ENCODE peak calls at places on chromosomes 7 and 10, in ten cellular contexts. One of them, this sample, is unnamed.

GRCh38 chr7:100884741-100885439 is 4.6 kb downstream of the UFSP1 start:
- DNase-seq in left ventricle myocardium inferior: no peak
- DNase-seq in cardiac muscle cell: no peak
- DNase-seq in skeletal muscle cell: no peak
- DNase-seq in CD8-positive, alpha-beta T cell: no peak
- DNase-seq in heart right ventricle: no peak
- DNase-seq in SJSA1: no peak
- DNase-seq in DND-41: no peak
- DNase-seq in BJ: no peak
- DNase-seq in GM23338: no peak
- DNase-seq in this sample: no peak

GRCh38 chr7:2169923-2170575 is 62.7 kb downstream of the MAD1L1 start:
- DNase-seq in DND-41: no peak
- DNase-seq in CD8-positive, alpha-beta T cell: no peak
- DNase-seq in BJ: no peak
- DNase-seq in SJSA1: peak
- DNase-seq in heart right ventricle: no peak
- DNase-seq in GM23338: no peak
- DNase-seq in cardiac muscle cell: no peak
- DNase-seq in skeletal muscle cell: no peak
- DNase-seq in left ventricle myocardium inferior: no peak
- DNase-seq in this sample: no peak

GRCh38 chr10:79133386-79133785 is 64.6 kb downstream of the ZMIZ1 start:
- DNase-seq in heart right ventricle: no peak
- DNase-seq in SJSA1: no peak
- DNase-seq in CD8-positive, alpha-beta T cell: no peak
- DNase-seq in skeletal muscle cell: no peak
- DNase-seq in GM23338: no peak
- DNase-seq in cardiac muscle cell: no peak
- DNase-seq in DND-41: no peak
- DNase-seq in BJ: no peak
- DNase-seq in left ventricle myocardium inferior: no peak
- DNase-seq in this sample: no peak

GRCh38 chr10:6197274-6197673 is 5.5 kb upstream of the PFKFB3 start:
- DNase-seq in cardiac muscle cell: no peak
- DNase-seq in DND-41: no peak
- DNase-seq in BJ: no peak
- DNase-seq in SJSA1: no peak
- DNase-seq in GM23338: no peak
- DNase-seq in heart right ventricle: no peak
- DNase-seq in left ventricle myocardium inferior: no peak
- DNase-seq in CD8-positive, alpha-beta T cell: no peak
- DNase-seq in skeletal muscle cell: no peak
- DNase-seq in this sample: no peak

GRCh38 chr7:117889611-117890010 is 16.4 kb upstream of the CTTNBP2 start:
- DNase-seq in left ventricle myocardium inferior: no peak
- DNase-seq in heart right ventricle: no peak
- DNase-seq in skeletal muscle cell: no peak
- DNase-seq in cardiac muscle cell: no peak
- DNase-seq in SJSA1: no peak
- DNase-seq in CD8-positive, alpha-beta T cell: no peak
- DNase-seq in BJ: no peak
- DNase-seq in GM23338: no peak
- DNase-seq in DND-41: no peak
- DNase-seq in this sample: no peak

GRCh38 chr10:86190291-86190690 is 176.3 kb downstream of the GRID1 start:
- DNase-seq in heart right ventricle: no peak
- DNase-seq in cardiac muscle cell: no peak
- DNase-seq in CD8-positive, alpha-beta T cell: no peak
- DNase-seq in DND-41: no peak
- DNase-seq in left ventricle myocardium inferior: no peak
- DNase-seq in GM23338: no peak
- DNase-seq in SJSA1: peak
- DNase-seq in BJ: no peak
- DNase-seq in skeletal muscle cell: no peak
- DNase-seq in this sample: no peak

GRCh38 chr10:109959571-109960145 is 36.3 kb upstream of the XPNPEP1 start:
- DNase-seq in cardiac muscle cell: no peak
- DNase-seq in DND-41: no peak
- DNase-seq in skeletal muscle cell: no peak
- DNase-seq in SJSA1: no peak
- DNase-seq in heart right ventricle: no peak
- DNase-seq in CD8-positive, alpha-beta T cell: no peak
- DNase-seq in GM23338: no peak
- DNase-seq in left ventricle myocardium inferior: no peak
- DNase-seq in BJ: no peak
- DNase-seq in this sample: no peak

GRCh38 chr7:122438001-122438400 is 133.5 kb upstream of the FEZF1 start:
- DNase-seq in skeletal muscle cell: no peak
- DNase-seq in BJ: no peak
- DNase-seq in GM23338: peak
- DNase-seq in heart right ventricle: no peak
- DNase-seq in cardiac muscle cell: no peak
- DNase-seq in left ventricle myocardium inferior: no peak
- DNase-seq in CD8-positive, alpha-beta T cell: no peak
- DNase-seq in DND-41: no peak
- DNase-seq in SJSA1: no peak
- DNase-seq in this sample: no peak

DNA sequence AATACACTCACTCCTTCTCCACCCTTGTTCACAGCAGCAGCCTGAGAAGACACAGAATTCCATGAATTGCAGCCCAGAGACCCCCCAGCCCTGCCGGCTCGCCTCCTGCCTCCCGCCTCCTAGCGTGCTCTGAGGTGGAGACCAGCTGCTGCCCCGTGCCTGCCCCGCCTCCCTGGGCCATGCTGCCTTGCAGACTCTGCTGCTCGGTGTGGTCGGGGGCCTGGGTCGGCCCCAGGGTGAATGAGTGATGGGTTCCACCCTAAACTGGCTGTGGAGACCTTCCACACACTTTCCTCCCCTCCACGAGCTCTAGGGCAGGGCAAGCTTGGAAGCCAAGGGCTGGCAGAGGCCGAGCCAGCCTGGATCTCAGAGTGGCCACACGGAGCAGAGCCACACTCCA is 479.3 kb downstream of the DNAJB6 start:
- DNase-seq in GM23338: no peak
- DNase-seq in DND-41: no peak
- DNase-seq in BJ: no peak
- DNase-seq in left ventricle myocardium inferior: no peak
- DNase-seq in heart right ventricle: no peak
- DNase-seq in skeletal muscle cell: no peak
- DNase-seq in cardiac muscle cell: no peak
- DNase-seq in SJSA1: no peak
- DNase-seq in CD8-positive, alpha-beta T cell: no peak
- DNase-seq in this sample: no peak
- H3K4me3 ChIP-seq in GM23338: no peak
- H3K4me3 ChIP-seq in DND-41: no peak
- H3K4me3 ChIP-seq in BJ: no peak
- H3K4me3 ChIP-seq in left ventricle myocardium inferior: no peak
- H3K4me3 ChIP-seq in heart right ventricle: no peak
- H3K4me3 ChIP-seq in skeletal muscle cell: no peak
- H3K4me3 ChIP-seq in cardiac muscle cell: no peak
- H3K4me3 ChIP-seq in SJSA1: no peak
- H3K4me3 ChIP-seq in CD8-positive, alpha-beta T cell: no peak
- H3K4me3 ChIP-seq in this sample: no peak

GRCh38 chr10:12350925-12351324 is 1.6 kb downstream of the CAMK1D start:
- DNase-seq in GM23338: no peak
- DNase-seq in CD8-positive, alpha-beta T cell: no peak
- DNase-seq in heart right ventricle: no peak
- DNase-seq in DND-41: no peak
- DNase-seq in skeletal muscle cell: no peak
- DNase-seq in SJSA1: no peak
- DNase-seq in cardiac muscle cell: no peak
- DNase-seq in BJ: no peak
- DNase-seq in left ventricle myocardium inferior: no peak
- DNase-seq in this sample: no peak
- H3K4me3 ChIP-seq in GM23338: peak
- H3K4me3 ChIP-seq in CD8-positive, alpha-beta T cell: peak
- H3K4me3 ChIP-seq in heart right ventricle: no peak
- H3K4me3 ChIP-seq in DND-41: no peak
- H3K4me3 ChIP-seq in skeletal muscle cell: peak
- H3K4me3 ChIP-seq in SJSA1: peak
- H3K4me3 ChIP-seq in cardiac muscle cell: no peak
- H3K4me3 ChIP-seq in BJ: peak
- H3K4me3 ChIP-seq in left ventricle myocardium inferior: peak
- H3K4me3 ChIP-seq in this sample: peak

GRCh38 chr7:27194641-27195379 is 5.1 kb downstream of the HOXA13 start:
- DNase-seq in BJ: no peak
- DNase-seq in heart right ventricle: no peak
- DNase-seq in CD8-positive, alpha-beta T cell: no peak
- DNase-seq in cardiac muscle cell: no peak
- DNase-seq in GM23338: no peak
- DNase-seq in SJSA1: no peak
- DNase-seq in skeletal muscle cell: no peak
- DNase-seq in DND-41: no peak
- DNase-seq in left ventricle myocardium inferior: no peak
- DNase-seq in this sample: no peak

GRCh38 chr7:27194002-27194352 is 5.9 kb downstream of the HOXA13 start:
- DNase-seq in left ventricle myocardium inferior: no peak
- DNase-seq in CD8-positive, alpha-beta T cell: no peak
- DNase-seq in skeletal muscle cell: no peak
- DNase-seq in cardiac muscle cell: no peak
- DNase-seq in SJSA1: no peak
- DNase-seq in BJ: no peak
- DNase-seq in GM23338: no peak
- DNase-seq in DND-41: no peak
- DNase-seq in heart right ventricle: no peak
- DNase-seq in this sample: no peak

GRCh38 chr7:27192546-27193334 is 7.2 kb downstream of the HOXA13 start:
- DNase-seq in heart right ventricle: no peak
- DNase-seq in SJSA1: peak
- DNase-seq in skeletal muscle cell: no peak
- DNase-seq in BJ: no peak
- DNase-seq in DND-41: no peak
- DNase-seq in CD8-positive, alpha-beta T cell: no peak
- DNase-seq in GM23338: no peak
- DNase-seq in left ventricle myocardium inferior: no peak
- DNase-seq in cardiac muscle cell: no peak
- DNase-seq in this sample: no peak

GRCh38 chr7:27191716-27192545 is 6.9 kb upstream of the HOXA11 start:
- DNase-seq in skeletal muscle cell: no peak
- DNase-seq in CD8-positive, alpha-beta T cell: no peak
- DNase-seq in heart right ventricle: no peak
- DNase-seq in GM23338: peak
- DNase-seq in cardiac muscle cell: no peak
- DNase-seq in BJ: no peak
- DNase-seq in SJSA1: peak
- DNase-seq in left ventricle myocardium inferior: no peak
- DNase-seq in DND-41: no peak
- DNase-seq in this sample: no peak

DNA sequence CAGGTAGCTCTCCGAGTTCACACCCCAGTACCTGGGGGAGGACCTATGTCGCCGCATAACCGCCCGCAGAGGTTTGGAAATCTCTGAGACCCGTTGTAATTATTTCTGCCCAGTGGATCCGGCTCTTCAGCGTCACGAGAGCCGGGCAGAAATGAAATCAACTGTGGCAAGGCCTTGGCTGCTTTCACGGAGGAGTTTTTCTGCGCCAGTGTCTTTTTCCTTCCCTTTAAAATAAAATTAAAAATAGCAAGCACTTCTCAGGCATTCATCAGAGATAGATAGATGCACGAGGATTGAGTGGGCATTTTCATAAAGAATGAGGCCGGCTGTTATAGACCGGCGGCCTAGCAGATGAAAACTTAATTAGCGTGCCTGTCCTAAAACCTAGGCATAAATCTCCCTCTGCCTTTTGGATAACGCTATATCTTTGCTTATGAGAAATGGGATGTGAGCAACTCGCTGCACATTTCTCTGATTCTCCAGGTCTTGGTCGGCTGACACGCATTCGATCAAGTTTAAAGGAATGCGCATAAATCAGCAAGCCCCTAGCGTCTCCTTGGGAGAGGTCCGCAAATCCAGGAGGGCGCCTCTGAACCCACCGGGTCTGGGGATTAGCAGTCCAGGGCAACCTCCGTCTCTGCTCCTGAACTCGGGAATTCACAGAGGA is 6.4 kb downstream of the HOXA13 start:
- DNase-seq in cardiac muscle cell: no peak
- DNase-seq in BJ: no peak
- DNase-seq in DND-41: no peak
- DNase-seq in GM23338: peak
- DNase-seq in left ventricle myocardium inferior: no peak
- DNase-seq in skeletal muscle cell: no peak
- DNase-seq in heart right ventricle: no peak
- DNase-seq in SJSA1: peak
- DNase-seq in CD8-positive, alpha-beta T cell: no peak
- DNase-seq in this sample: no peak
- H3K4me3 ChIP-seq in cardiac muscle cell: no peak
- H3K4me3 ChIP-seq in BJ: peak
- H3K4me3 ChIP-seq in DND-41: no peak
- H3K4me3 ChIP-seq in GM23338: no peak
- H3K4me3 ChIP-seq in left ventricle myocardium inferior: peak
- H3K4me3 ChIP-seq in skeletal muscle cell: peak
- H3K4me3 ChIP-seq in heart right ventricle: peak
- H3K4me3 ChIP-seq in SJSA1: peak
- H3K4me3 ChIP-seq in CD8-positive, alpha-beta T cell: no peak
- H3K4me3 ChIP-seq in this sample: no peak

GRCh38 chr7:97973206-97973658 is 16.8 kb downstream of the OCM2 start:
- DNase-seq in GM23338: peak
- DNase-seq in SJSA1: no peak
- DNase-seq in BJ: no peak
- DNase-seq in cardiac muscle cell: no peak
- DNase-seq in skeletal muscle cell: no peak
- DNase-seq in CD8-positive, alpha-beta T cell: no peak
- DNase-seq in DND-41: no peak
- DNase-seq in left ventricle myocardium inferior: no peak
- DNase-seq in heart right ventricle: no peak
- DNase-seq in this sample: no peak

GRCh38 chr7:97971120-97971989 is 18.6 kb downstream of the OCM2 start:
- DNase-seq in GM23338: peak
- DNase-seq in CD8-positive, alpha-beta T cell: no peak
- DNase-seq in BJ: no peak
- DNase-seq in left ventricle myocardium inferior: no peak
- DNase-seq in cardiac muscle cell: peak
- DNase-seq in heart right ventricle: peak
- DNase-seq in DND-41: no peak
- DNase-seq in skeletal muscle cell: no peak
- DNase-seq in SJSA1: no peak
- DNase-seq in this sample: peak

DNA sequence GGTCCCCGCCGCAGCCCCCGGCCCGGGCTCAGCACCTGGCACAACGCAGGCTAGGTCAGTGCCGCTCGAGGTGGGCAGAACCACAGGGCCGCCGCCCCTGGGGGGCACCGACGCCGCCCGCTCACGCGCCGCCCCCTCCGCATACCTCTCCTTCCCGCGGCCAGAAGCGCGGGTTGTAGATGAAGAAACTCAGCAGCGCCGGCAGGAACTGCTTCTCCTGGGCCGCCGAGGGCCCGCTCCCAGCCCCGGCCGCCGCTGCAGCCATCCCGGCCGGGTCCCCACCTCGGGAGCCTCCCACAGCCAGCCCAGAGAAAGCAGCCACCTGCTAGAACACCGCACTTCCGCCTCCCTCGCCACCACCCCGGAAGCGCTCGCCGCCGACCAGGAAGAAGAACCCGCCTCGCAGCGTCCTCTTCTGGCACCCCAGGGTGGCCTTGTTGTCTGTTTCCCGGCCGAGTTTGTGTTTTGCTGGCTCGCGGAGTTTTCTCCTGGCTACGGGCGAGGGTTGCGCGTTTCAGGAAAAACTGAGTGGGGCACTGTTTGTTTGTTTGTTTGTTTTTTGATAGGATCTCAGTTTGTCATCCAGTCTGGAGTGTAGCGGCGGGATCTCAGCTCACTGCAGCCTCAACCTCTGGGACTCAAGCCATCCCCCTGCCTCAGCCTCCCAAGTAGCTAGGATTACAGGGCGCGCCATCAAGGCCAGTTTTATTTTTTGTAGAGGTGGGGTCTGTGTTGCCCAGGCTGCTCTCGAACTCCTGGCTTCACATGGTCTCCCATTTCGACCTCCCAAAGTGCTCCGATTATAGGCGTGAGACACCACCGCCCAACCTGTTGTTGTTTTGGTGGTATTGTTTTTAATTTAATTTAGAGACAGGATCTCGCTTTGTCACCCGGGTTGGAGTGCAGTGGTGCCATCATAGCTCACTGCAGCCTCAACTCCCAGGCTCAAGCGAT is 17.7 kb downstream of the OCM2 start:
- DNase-seq in heart right ventricle: peak
- DNase-seq in CD8-positive, alpha-beta T cell: peak
- DNase-seq in BJ: peak
- DNase-seq in SJSA1: peak
- DNase-seq in DND-41: peak
- DNase-seq in left ventricle myocardium inferior: peak
- DNase-seq in GM23338: peak
- DNase-seq in cardiac muscle cell: peak
- DNase-seq in skeletal muscle cell: peak
- DNase-seq in this sample: peak
- H3K4me3 ChIP-seq in heart right ventricle: peak
- H3K4me3 ChIP-seq in CD8-positive, alpha-beta T cell: peak
- H3K4me3 ChIP-seq in BJ: peak
- H3K4me3 ChIP-seq in SJSA1: peak
- H3K4me3 ChIP-seq in DND-41: peak
- H3K4me3 ChIP-seq in left ventricle myocardium inferior: peak
- H3K4me3 ChIP-seq in GM23338: peak
- H3K4me3 ChIP-seq in cardiac muscle cell: peak
- H3K4me3 ChIP-seq in skeletal muscle cell: peak
- H3K4me3 ChIP-seq in this sample: peak